ENCODE peak calls at places on chromosome 12, in nine cellular contexts. M is PC-9; N is ecto neural progenitor cell; L is activated naive CD4-positive, alpha-beta T cell treated with anti-CD3 and anti-CD28 coated beads, Interleukin-2, amount 50 U/mL, for 16 hours; U is germinal center; E is NCI-H1105 treated with DMSO at 0.1 percent for 48 hours; T is endothelial cell; W is AG09309; X is pancreas. H is an unnamed sample.
A peak's percentile ranks its signal among the peaks of the same experiment; 100 is the strongest.

GRCh38 chr12:113016796-113017195 is 38.5 kb downstream of the OAS2 start:
- DNase-seq in X (no peak), L (no peak), U (no peak), M (no peak), W (no peak), T (no peak), E (no peak), N (no peak), H (no peak)

GRCh38 chr12:27213830-27214787 is 30.0 kb upstream of the STK38L start:
- DNase-seq in N (no peak), L (no peak), T (no peak), U (no peak), W (no peak), M (no peak), E (no peak), X (no peak), H (no peak)

GRCh38 chr12:18998343-18999270 is 130.9 kb upstream of the PLEKHA5 start:
- DNase-seq in X (no peak), U (no peak), T (no peak), W (peak; percentile 31), M (peak; percentile 30), L (no peak), N (no peak), E (peak; percentile 15), H (no peak)

GRCh38 chr12:87428701-87429277 is 600.4 kb downstream of the C12orf50 start:
- DNase-seq in T (no peak), N (no peak), L (no peak), X (no peak), W (no peak), U (no peak), E (no peak), M (no peak), H (no peak)

GRCh38 chr12:8563383-8563782 is 22.7 kb upstream of the CLEC4E start:
- DNase-seq in X (no peak), M (no peak), W (no peak), L (no peak), U (no peak), N (no peak), E (no peak), T (no peak), H (no peak)

GRCh38 chr12:45575823-45576448 is 153.6 kb upstream of the ARID2 start:
- DNase-seq in X (no peak), T (no peak), M (no peak), N (no peak), E (no peak), U (peak; percentile 25), W (no peak), L (no peak), H (no peak)

GRCh38 chr12:175250-175649 is 38.7 kb downstream of the SLC6A12 start:
- DNase-seq in X (peak; percentile 66), T (no peak), E (peak; percentile 50), W (no peak), L (no peak), N (no peak), M (no peak), U (no peak), H (no peak)

GRCh38 chr12:57031228-57031670 is 14.9 kb upstream of the TAC3 start:
- DNase-seq in X (no peak), N (no peak), W (no peak), E (peak; percentile 77), T (no peak), M (peak; percentile 11), U (peak; percentile 42), L (no peak), H (peak; percentile 39)